ENCODE peak calls at places on chromosomes 7 and 10, in five cellular contexts. V is nephron progenitor cell, L is gastrocnemius medialis, Z is Caco-2, M is esophagus muscularis mucosa. N is an unnamed sample.

GRCh38 chr10:17562572-17562971 is 54.6 kb downstream of the HACD1 start:
- DNase-seq in L (peak), Z (no peak), V (no peak), M (no peak), N (peak)

GRCh38 chr10:78802866-78803265 is 265.9 kb upstream of the ZMIZ1 start:
- DNase-seq in V (no peak), L (peak), M (no peak), Z (no peak), N (peak)

GRCh38 chr10:33559105-33559504 is 224.6 kb upstream of the NRP1 start:
- DNase-seq in V (no peak), Z (no peak), L (peak), M (no peak), N (peak)

GRCh38 chr10:110852897-110853296 is 18.8 kb upstream of the PDCD4 start:
- DNase-seq in V (no peak), L (no peak), M (peak), Z (no peak), N (no peak)

GRCh38 chr10:79936625-79937255 is 12.2 kb downstream of the SFTPD start:
- DNase-seq in M (peak), V (no peak), L (no peak), Z (no peak), N (no peak)

GRCh38 chr10:98039690-98040381 is 9.4 kb upstream of the CRTAC1 start:
- DNase-seq in L (no peak), Z (no peak), V (no peak), M (no peak), N (no peak)

GRCh38 chr10:51733061-51733460 is 33.7 kb upstream of the CSTF2T start:
- DNase-seq in M (no peak), L (no peak), Z (no peak), V (no peak), N (peak)

GRCh38 chr10:109977382-109977806 is 30.4 kb upstream of the ADD3 start:
- DNase-seq in Z (peak), M (no peak), V (no peak), L (no peak), N (no peak)

GRCh38 chr10:64465653-64466052 is 944.5 kb downstream of the REEP3 start:
- DNase-seq in V (no peak), L (no peak), M (no peak), Z (no peak), N (no peak)

GRCh38 chr10:98344589-98345038 is 70.4 kb downstream of the PYROXD2 start:
- DNase-seq in M (peak), V (no peak), L (peak), Z (no peak), N (peak)

GRCh38 chr10:79347894-79348639 is 798 bp downstream of the PPIF start:
- DNase-seq in Z (no peak), L (peak), V (peak), M (no peak), N (peak)

GRCh38 chr10:22958338-22958737 is 30.5 kb downstream of the ARMC3 start:
- DNase-seq in L (no peak), V (no peak), Z (no peak), M (no peak), N (peak)

GRCh38 chr7:157497367-157497743 is 160.6 kb downstream of the DNAJB6 start:
- DNase-seq in Z (no peak), L (no peak), V (no peak), M (no peak), N (no peak)

GRCh38 chr7:87759511-87759910 is 116.6 kb downstream of the SLC25A40 start:
- DNase-seq in L (no peak), V (no peak), Z (no peak), M (no peak), N (no peak)

GRCh38 chr7:141874787-141875186 is 33.5 kb upstream of the PRSS37 start:
- DNase-seq in L (no peak), M (no peak), Z (no peak), V (no peak), N (no peak)

GRCh38 chr7:12711124-12711523 is 23.7 kb downstream of the ARL4A start:
- DNase-seq in V (no peak), L (no peak), Z (no peak), M (no peak), N (no peak)

GRCh38 chr10:129472696-129473555 is 5.9 kb downstream of the MGMT start:
- DNase-seq in Z (no peak), V (no peak), M (peak), L (no peak), N (no peak)

GRCh38 chr10:121087129-121087528 is 236.0 kb downstream of the WDR11 start:
- DNase-seq in Z (no peak), M (no peak), L (no peak), V (no peak), N (no peak)

GRCh38 chr10:86988501-86988900 is 20.2 kb downstream of the ADIRF start:
- DNase-seq in M (no peak), Z (no peak), V (no peak), L (no peak), N (no peak)

GRCh38 chr10:133405844-133406527 is 12.0 kb downstream of the MTG1 start:
- DNase-seq in V (no peak), M (no peak), L (no peak), Z (no peak), N (peak)

GRCh38 chr10:122487231-122487765 is 25.9 kb downstream of the HTRA1 start:
- DNase-seq in Z (no peak), L (no peak), V (no peak), M (no peak), N (no peak)

GRCh38 chr7:98984126-98984525 is 105.8 kb downstream of the TRRAP start:
- DNase-seq in M (no peak), Z (no peak), L (no peak), V (no peak), N (no peak)

GRCh38 chr7:158495780-158496179 is 91.8 kb downstream of the PTPRN2 start:
- DNase-seq in Z (no peak), V (peak), M (no peak), L (no peak), N (peak)

GRCh38 chr7:73770860-73771665 is 993 bp upstream of the CLDN3 start:
- DNase-seq in V (no peak), Z (peak), L (no peak), M (no peak), N (no peak)
- TF ChIP-seq CTCF in V (no peak), Z (no peak), L (no peak), M (no peak), N (no peak)

GRCh38 chr10:84076540-84077195 is 62.6 kb upstream of the GHITM start:
- DNase-seq in L (peak), M (peak), V (no peak), Z (no peak), N (peak)
- TF ChIP-seq CTCF in L (no peak), M (no peak), V (peak), Z (peak), N (peak)

GRCh38 chr7:44085549-44085948 is 3.2 kb upstream of the POLM start:
- DNase-seq in Z (no peak), M (no peak), V (no peak), L (no peak), N (no peak)
- TF ChIP-seq CTCF in Z (no peak), M (no peak), V (no peak), L (no peak), N (peak)

GRCh38 chr10:70403483-70404035 is 386 bp upstream of the EIF4EBP2 start:
- DNase-seq in Z (no peak), L (no peak), V (no peak), M (no peak), N (no peak)
- TF ChIP-seq CTCF in Z (no peak), L (no peak), V (no peak), M (no peak), N (no peak)

DNA sequence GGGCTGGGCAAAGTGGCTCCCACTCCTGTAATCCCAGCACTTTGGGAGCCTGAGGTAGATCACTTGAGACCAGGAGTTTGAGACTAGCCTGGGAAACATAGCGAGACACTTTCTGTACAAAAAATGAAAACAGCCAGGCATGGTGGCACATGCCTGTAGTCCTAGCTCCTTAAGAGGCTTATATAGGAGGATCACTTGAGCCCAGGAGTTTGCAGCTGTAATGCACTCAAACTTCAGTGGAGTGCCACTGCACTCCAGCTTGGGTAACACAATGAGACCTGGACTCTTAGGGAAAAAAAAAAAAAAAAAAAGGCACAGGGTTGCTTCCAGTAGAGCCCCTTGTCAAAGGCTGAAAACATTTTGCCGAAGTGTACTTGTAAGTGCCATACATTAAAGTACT is 195.2 kb downstream of the PHTF2 start:
- DNase-seq in L (no peak), V (no peak), Z (no peak), M (no peak), N (no peak)
- TF ChIP-seq CTCF in L (no peak), V (no peak), Z (no peak), M (no peak), N (no peak)

DNA sequence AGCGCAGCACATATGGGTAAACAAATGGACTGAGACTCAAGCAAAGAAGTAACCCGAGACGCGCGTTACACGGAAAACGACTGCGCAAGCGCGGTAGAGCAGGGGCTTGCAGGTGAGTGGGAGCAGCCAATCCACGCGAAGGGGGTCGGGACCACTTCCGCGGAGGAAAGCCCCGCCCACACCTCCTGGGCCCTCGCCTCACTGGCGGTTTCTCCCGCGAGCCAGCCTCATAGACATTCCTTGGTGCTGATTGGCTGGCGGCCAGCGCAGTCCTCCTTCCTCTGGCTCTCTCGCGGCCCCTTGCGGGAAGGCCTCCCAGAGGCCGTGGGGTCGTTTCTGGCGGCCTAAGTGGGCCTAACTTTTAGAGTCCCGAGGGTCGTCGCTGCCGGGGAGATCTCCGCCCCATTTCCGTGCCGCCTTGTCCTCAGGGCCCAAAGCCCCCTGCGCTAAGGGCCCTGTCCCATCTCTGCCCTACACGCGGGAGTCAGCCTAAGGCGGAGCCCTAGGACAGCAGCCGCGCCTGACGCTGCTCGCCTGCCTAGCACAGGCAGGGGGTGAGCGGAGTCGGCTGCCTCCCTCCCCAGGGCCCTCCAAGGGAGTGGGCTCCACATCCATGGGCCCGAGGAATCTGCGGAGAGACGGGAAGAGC is 9.1 kb upstream of the FXYD4 start:
- DNase-seq in Z (peak), V (peak), L (peak), M (peak), N (peak)
- TF ChIP-seq CTCF in Z (peak), V (no peak), L (no peak), M (peak), N (peak)

GRCh38 chr10:128307819-128308218 is 181.6 kb upstream of the MKI67 start:
- DNase-seq in M (no peak), Z (no peak), V (no peak), L (no peak), N (no peak)

GRCh38 chr10:128306966-128307365 is 180.7 kb upstream of the MKI67 start:
- DNase-seq in M (no peak), L (no peak), Z (no peak), V (no peak), N (no peak)

GRCh38 chr10:128316327-128316726 is 190.1 kb upstream of the MKI67 start:
- DNase-seq in V (no peak), Z (no peak), M (no peak), L (no peak), N (no peak)

GRCh38 chr10:128314691-128315090 is 188.5 kb upstream of the MKI67 start:
- DNase-seq in Z (no peak), M (no peak), V (no peak), L (no peak), N (no peak)

DNA sequence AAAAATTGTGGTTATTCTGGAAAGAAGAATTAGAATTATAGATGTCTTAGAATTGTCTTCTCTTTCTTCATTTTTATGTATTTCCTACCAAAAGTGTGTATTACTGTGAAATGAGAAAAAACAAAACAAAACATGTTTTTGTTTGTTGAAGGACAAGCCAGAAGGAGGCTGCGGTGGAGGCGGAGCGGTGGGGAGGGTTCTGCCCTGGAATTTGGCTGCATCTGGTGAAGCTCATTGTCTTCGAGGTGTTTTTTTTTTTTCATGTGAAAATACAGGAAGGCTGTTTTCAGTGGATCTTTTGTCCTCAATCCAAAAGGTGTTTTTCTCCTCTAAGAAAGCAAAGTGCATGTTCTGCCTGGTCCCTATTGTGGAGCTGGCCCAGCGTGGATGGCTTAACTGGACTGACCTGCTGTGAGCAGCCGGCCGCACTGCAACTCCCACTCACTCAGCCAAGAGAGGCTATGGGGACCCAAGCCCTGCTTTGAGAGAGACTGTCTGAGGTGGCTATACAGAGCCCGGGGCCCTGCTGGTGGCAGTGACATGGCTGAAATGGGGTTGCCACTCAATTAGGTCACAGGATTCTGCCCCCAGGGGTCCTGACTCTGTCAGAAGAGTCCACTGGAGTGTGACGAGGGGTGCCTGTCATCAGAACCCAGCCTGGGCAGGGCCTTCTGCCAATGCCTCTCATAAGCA is 184.9 kb upstream of the MKI67 start:
- DNase-seq in M (no peak), Z (no peak), V (no peak), L (no peak), N (no peak)
- TF ChIP-seq CTCF in M (no peak), Z (no peak), V (no peak), L (no peak), N (no peak)

DNA sequence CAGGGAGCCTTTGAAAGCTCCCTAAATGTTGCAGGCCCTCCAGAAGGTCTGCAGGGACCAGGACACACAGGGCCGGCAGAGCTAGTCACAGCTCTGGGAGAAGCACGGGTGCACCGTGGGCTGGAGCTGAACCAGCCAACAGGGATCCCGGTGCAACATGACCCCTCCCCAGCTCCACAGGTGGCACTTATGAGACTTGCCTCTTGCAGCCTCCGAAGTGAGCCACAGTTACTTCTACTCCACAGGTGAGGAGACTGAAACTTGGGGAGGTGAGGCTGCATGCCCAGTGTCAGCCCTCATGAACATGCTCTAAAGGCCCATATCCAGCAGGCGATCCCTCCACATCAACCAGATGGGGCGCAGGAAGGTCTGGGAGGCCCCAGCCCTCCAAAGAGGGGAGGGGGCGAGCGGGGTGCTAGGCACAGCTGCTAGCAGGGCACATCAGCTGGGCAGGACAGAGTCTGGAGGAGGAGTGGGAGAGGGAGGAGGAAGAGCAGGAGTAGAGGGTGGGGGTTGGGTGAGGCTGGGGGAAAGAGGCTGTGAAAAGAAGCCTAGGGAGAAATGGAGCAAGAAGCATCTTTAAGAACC is 224.3 kb downstream of the ELFN1 start:
- DNase-seq in Z (no peak), M (no peak), V (no peak), L (no peak), N (no peak)
- TF ChIP-seq CTCF in Z (no peak), M (no peak), V (no peak), L (no peak), N (no peak)

DNA sequence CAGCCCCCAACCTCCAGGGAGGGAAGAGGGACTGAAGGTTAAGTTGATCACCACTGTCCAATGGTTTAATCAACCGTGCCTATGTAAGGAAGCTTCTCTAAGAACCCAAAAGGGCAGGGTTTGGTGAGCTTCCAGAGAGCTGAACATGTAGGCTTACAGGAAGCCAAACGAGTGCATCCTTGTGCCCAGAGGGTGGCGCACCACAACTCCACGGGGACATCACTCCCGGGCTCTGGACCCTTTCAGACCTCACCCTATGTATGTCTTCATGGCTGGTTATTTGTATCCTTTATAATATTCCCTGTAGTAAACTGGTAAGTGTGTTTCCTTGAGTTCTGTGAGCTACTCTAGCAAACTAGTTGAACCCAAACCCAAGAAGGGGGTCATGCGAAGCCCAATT is 11.5 kb upstream of the NFKB2 start:
- DNase-seq in Z (no peak), L (no peak), M (no peak), V (no peak), N (peak)
- TF ChIP-seq CTCF in Z (no peak), L (no peak), M (no peak), V (no peak), N (no peak)

N was measured in fibroblast of mammary gland.